ENCODE peak calls at places on chromosome 14, in four cellular contexts. X is neural progenitor cell, R is GM23338, U is PC-9. N is an unnamed sample.

GRCh38 chr14:34536951-34537676 is 2.4 kb downstream of the EAPP start:
- DNase-seq in X (no peak), U (no peak), R (no peak), N (peak; percentile 28)

GRCh38 chr14:94342334-94342934 is 19.3 kb upstream of the SERPINA6 start:
- DNase-seq in U (no peak), R (no peak), X (no peak), N (peak; percentile 100)

GRCh38 chr14:76836029-76836630 is 9.9 kb downstream of the LRRC74A start:
- DNase-seq in U (no peak), X (no peak), R (no peak), N (peak; percentile 14)

GRCh38 chr14:42715316-42715715 is 1108.6 kb downstream of the LRFN5 start:
- DNase-seq in U (no peak), R (no peak), X (no peak), N (peak; percentile 74)

GRCh38 chr14:58805605-58806358 is 168.0 kb downstream of the DACT1 start:
- DNase-seq in R (no peak), U (no peak), X (no peak), N (no peak)

GRCh38 chr14:97846156-97846555 is 1049.0 kb downstream of the VRK1 start:
- DNase-seq in R (no peak), X (no peak), U (no peak), N (no peak)

GRCh38 chr14:31933716-31934115 is 143.4 kb upstream of the ARHGAP5 start:
- DNase-seq in X (no peak), U (no peak), R (peak; percentile 60), N (peak; percentile 49)

GRCh38 chr14:85597701-85598100 is 67.8 kb downstream of the FLRT2 start:
- DNase-seq in U (no peak), X (no peak), R (no peak), N (no peak)

GRCh38 chr14:96090441-96091148 is 51.4 kb downstream of the C14orf132 start:
- DNase-seq in R (no peak), U (no peak), X (no peak), N (peak; percentile 72)

GRCh38 chr14:95363468-95363954 is 43.8 kb upstream of the CLMN start:
- DNase-seq in U (no peak), X (no peak), R (no peak), N (no peak)

GRCh38 chr14:74179775-74180354 is 59.4 kb upstream of the VSX2 start:
- DNase-seq in X (no peak), R (no peak), U (no peak), N (no peak)

GRCh38 chr14:46197856-46198255 is 453.7 kb downstream of the RPL10L start:
- DNase-seq in U (no peak), R (peak; percentile 36), X (no peak), N (peak; percentile 67)

GRCh38 chr14:59262717-59263469 is 74.4 kb downstream of the DAAM1 start:
- DNase-seq in X (no peak), R (peak; percentile 47), U (no peak), N (no peak)

GRCh38 chr14:64919618-64920017 is 5.4 kb downstream of the CHURC1 start:
- DNase-seq in R (no peak), X (no peak), U (no peak), N (peak; percentile 40)

GRCh38 chr14:64706552-64707193 is 2.4 kb downstream of the PLEKHG3 start:
- DNase-seq in U (no peak), X (peak; percentile 86), R (peak; percentile 65), N (no peak)

GRCh38 chr14:99052467-99052866 is 219.5 kb downstream of the BCL11B start:
- DNase-seq in X (no peak), U (no peak), R (no peak), N (no peak)

GRCh38 chr14:32696325-32697101 is 242.2 kb upstream of the NPAS3 start:
- DNase-seq in X (no peak), R (no peak), U (no peak), N (no peak)

GRCh38 chr14:23831591-23831990 is 122.0 kb upstream of the DHRS4 start:
- DNase-seq in X (no peak), U (no peak), R (no peak), N (no peak)

GRCh38 chr14:50371546-50371945 is 25.1 kb downstream of the CDKL1 start:
- DNase-seq in U (no peak), X (no peak), R (no peak), N (no peak)

GRCh38 chr14:55580401-55581010 is 499 bp downstream of the KTN1 start:
- DNase-seq in U (no peak), X (peak; percentile 80), R (peak; percentile 45), N (peak; percentile 67)

GRCh38 chr14:68784995-68785816 is 7.7 kb downstream of the ZFP36L1 start:
- DNase-seq in R (no peak), U (peak; percentile 79), X (no peak), N (peak; percentile 94)

GRCh38 chr14:38070213-38070612 is 137.5 kb upstream of the SSTR1 start:
- DNase-seq in R (no peak), U (no peak), X (no peak), N (peak; percentile 12)

GRCh38 chr14:89956294-89957009 is 725 bp downstream of the TDP1 start:
- DNase-seq in R (peak; percentile 78), X (peak; percentile 72), U (peak; percentile 70), N (peak; percentile 96)

GRCh38 chr14:30874999-30875787 is 834 bp downstream of the COCH start:
- DNase-seq in R (peak; percentile 59), X (peak; percentile 50), U (no peak), N (peak; percentile 10)

GRCh38 chr14:36773136-36773540 is 111.5 kb downstream of the PAX9 start:
- DNase-seq in U (peak; percentile 57), X (no peak), R (peak; percentile 59), N (peak; percentile 46)

GRCh38 chr14:92397140-92397815 is 74.3 kb downstream of the SLC24A4 start:
- DNase-seq in U (peak; percentile 89), X (no peak), R (no peak), N (peak; percentile 95)

GRCh38 chr14:92397839-92398564 is 75.0 kb downstream of the SLC24A4 start:
- DNase-seq in X (no peak), R (no peak), U (no peak), N (peak; percentile 55)

GRCh38 chr14:92401561-92401960 is 78.6 kb downstream of the SLC24A4 start:
- DNase-seq in U (no peak), X (no peak), R (no peak), N (no peak)

GRCh38 chr14:92403981-92404380 is 81.0 kb downstream of the SLC24A4 start:
- DNase-seq in U (no peak), X (no peak), R (no peak), N (peak; percentile 35)

GRCh38 chr14:92400579-92401444 is 77.8 kb downstream of the SLC24A4 start:
- DNase-seq in X (no peak), R (no peak), U (no peak), N (no peak)
- H2AFZ ChIP-seq in X (no peak overlapping the region), R (peak overlapping the region; percentile 82), U (no peak overlapping the region), N (no peak overlapping the region)

DNA sequence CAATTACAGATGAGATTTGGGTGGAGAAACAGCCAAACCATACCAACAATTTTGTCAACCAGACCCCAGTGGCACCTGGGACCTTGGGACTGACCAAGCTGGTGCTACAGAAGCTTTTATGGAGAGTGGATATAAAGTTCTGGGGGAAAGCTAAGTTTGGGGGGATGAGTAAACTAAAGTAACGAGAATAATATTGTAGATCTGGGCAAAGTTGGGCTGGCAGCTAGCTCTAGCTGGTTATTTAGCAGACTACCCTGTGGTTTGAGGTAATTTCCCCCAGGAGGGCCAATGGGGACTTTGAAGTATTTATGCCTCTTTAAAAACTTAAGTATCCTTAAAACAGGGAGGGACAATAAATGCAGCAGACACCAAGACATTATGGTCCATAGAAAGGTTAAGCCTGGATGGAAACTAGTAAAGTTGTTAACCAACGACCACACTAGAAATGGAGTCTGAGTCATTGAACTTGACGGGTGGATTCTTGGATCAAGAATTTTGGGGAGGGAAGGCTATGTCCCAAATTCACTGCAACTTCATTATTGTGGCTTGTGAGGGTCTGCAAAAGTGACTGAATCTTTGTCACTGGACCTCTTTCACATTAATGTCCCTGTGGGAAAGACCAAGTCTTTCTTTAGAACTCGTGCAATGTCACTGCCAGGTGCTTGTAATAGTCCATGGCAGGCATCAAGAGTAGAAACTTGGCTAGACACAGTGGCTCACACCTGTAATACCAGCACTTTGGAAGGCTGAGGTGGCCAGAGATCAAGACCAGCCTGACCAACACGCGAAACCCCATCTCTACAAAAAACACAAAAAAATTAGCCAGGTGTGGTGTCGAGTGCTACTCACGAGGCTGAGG is 48.5 kb upstream of the OR5AU1 start:
- DNase-seq in X (no peak), U (no peak), R (no peak), N (no peak)
- H3F3A ChIP-seq in X (peaks cover 92% of the 10 kb centered on the region), U (peaks cover 95% of the 10 kb centered on the region), R (peaks cover 64% of the 10 kb centered on the region), N (peaks cover 98% of the 10 kb centered on the region)

GRCh38 chr14:105198588-105198987 is 17.5 kb upstream of the NUDT14 start:
- DNase-seq in R (no peak), U (no peak), X (no peak), N (no peak)

GRCh38 chr14:105201156-105201927 is 20.2 kb upstream of the NUDT14 start:
- DNase-seq in R (peak; percentile 62), U (no peak), X (peak; percentile 38), N (no peak)

GRCh38 chr14:105199093-105199492 is 18.0 kb upstream of the NUDT14 start:
- DNase-seq in R (no peak), X (no peak), U (no peak), N (no peak)

GRCh38 chr14:105200641-105201040 is 19.5 kb upstream of the NUDT14 start:
- DNase-seq in R (no peak), X (no peak), U (no peak), N (no peak)

GRCh38 chr14:105200074-105200473 is 19.0 kb upstream of the NUDT14 start:
- DNase-seq in R (no peak), X (no peak), U (no peak), N (no peak)
- H2AFZ ChIP-seq in R (no peak overlapping the region), X (no peak overlapping the region), U (no peak overlapping the region), N (no peak overlapping the region)

GRCh38 chr14:75184039-75184438 is 7.6 kb upstream of the TMED10 start:
- DNase-seq in U (no peak), R (no peak), X (no peak), N (no peak)

GRCh38 chr14:75184447-75184846 is 8.0 kb upstream of the TMED10 start:
- DNase-seq in U (peak; percentile 53), R (no peak), X (no peak), N (peak; percentile 83)

GRCh38 chr14:75183225-75183624 is 6.8 kb upstream of the TMED10 start:
- DNase-seq in X (no peak), R (no peak), U (no peak), N (no peak)

GRCh38 chr14:75181426-75182062 is 5.1 kb upstream of the TMED10 start:
- DNase-seq in R (no peak), X (peak; percentile 78), U (no peak), N (no peak)

DNA sequence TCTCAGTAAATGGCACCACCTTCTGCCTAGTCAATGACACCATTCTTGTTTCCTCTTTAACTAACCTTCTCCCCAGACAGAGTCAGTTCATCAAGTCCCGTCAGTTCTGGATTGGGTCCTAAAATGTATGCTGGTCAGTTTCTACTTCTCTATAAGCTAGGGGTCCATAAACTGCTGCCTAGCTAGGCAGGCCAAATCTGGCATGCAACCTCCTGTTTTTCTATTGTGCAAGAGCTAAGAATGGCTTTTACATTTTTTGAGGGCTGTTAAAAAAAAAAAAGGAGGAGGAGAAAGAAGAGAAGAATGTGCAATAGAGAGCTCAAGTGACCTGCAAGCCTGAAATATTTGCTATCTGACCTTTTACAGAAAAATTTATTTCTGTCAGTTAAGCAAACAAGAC is 6.4 kb upstream of the TMED10 start:
- DNase-seq in R (no peak), X (no peak), U (peak; percentile 94), N (peak; percentile 80)
- H3F3A ChIP-seq in R (no peaks in the 10 kb centered on the region), X (peaks cover 12% of the 10 kb centered on the region), U (peaks cover 26% of the 10 kb centered on the region), N (peaks cover 22% of the 10 kb centered on the region)

GRCh38 chr14:103184046-103184445 is 60.8 kb downstream of the TNFAIP2 start:
- DNase-seq in X (no peak), U (no peak), R (no peak), N (no peak)
- H2AFZ ChIP-seq in X (no peak overlapping the region), U (no peak overlapping the region), R (peak overlapping the region; percentile 24), N (no peak overlapping the region)

GRCh38 chr14:102080183-102081080 is 6.4 kb downstream of the HSP90AA1 start:
- DNase-seq in U (no peak), R (no peak), X (no peak), N (no peak)
- H3F3A ChIP-seq in U (peaks cover 91% of the 10 kb centered on the region), R (peaks cover 66% of the 10 kb centered on the region), X (peaks cover 79% of the 10 kb centered on the region), N (peaks cover 69% of the 10 kb centered on the region)

N was measured in GM23248.